ENCODE peak calls at places on chromosomes 2 and 18, in five cellular contexts. One of them, this sample, is unnamed.

GRCh38 chr2:51350100-51350499 is 318.2 kb upstream of the NRXN1 start:
- DNase-seq in ELF-1: no peak
- DNase-seq in stimulated activated CD4-positive, alpha-beta T cell treated with anti-CD3 and anti-CD28 coated beads, TNF-alpha, amount 100 ng/mL, for 48 hours: no peak
- DNase-seq in HEK293T: no peak
- DNase-seq in chondrocyte: no peak
- DNase-seq in this sample: no peak

GRCh38 chr2:134108124-134108523 is 145.7 kb upstream of the MGAT5 start:
- DNase-seq in chondrocyte: no peak
- DNase-seq in stimulated activated CD4-positive, alpha-beta T cell treated with anti-CD3 and anti-CD28 coated beads, TNF-alpha, amount 100 ng/mL, for 48 hours: no peak
- DNase-seq in HEK293T: no peak
- DNase-seq in ELF-1: no peak
- DNase-seq in this sample: no peak

GRCh38 chr18:61292280-61292679 is 41.0 kb upstream of the CDH20 start:
- DNase-seq in stimulated activated CD4-positive, alpha-beta T cell treated with anti-CD3 and anti-CD28 coated beads, TNF-alpha, amount 100 ng/mL, for 48 hours: no peak
- DNase-seq in ELF-1: no peak
- DNase-seq in HEK293T: no peak
- DNase-seq in chondrocyte: no peak
- DNase-seq in this sample: no peak

GRCh38 chr2:108909917-108910515 is 79.0 kb downstream of the EDAR start:
- DNase-seq in chondrocyte: no peak
- DNase-seq in HEK293T: no peak
- DNase-seq in stimulated activated CD4-positive, alpha-beta T cell treated with anti-CD3 and anti-CD28 coated beads, TNF-alpha, amount 100 ng/mL, for 48 hours: no peak
- DNase-seq in ELF-1: no peak
- DNase-seq in this sample: no peak

GRCh38 chr18:79484661-79485621 is 89.2 kb downstream of the NFATC1 start:
- DNase-seq in HEK293T: no peak
- DNase-seq in chondrocyte: peak; percentile 98
- DNase-seq in stimulated activated CD4-positive, alpha-beta T cell treated with anti-CD3 and anti-CD28 coated beads, TNF-alpha, amount 100 ng/mL, for 48 hours: no peak
- DNase-seq in ELF-1: peak; percentile 79
- DNase-seq in this sample: no peak

GRCh38 chr18:10508546-10508945 is 17.3 kb upstream of the NAPG start:
- DNase-seq in stimulated activated CD4-positive, alpha-beta T cell treated with anti-CD3 and anti-CD28 coated beads, TNF-alpha, amount 100 ng/mL, for 48 hours: no peak
- DNase-seq in ELF-1: no peak
- DNase-seq in chondrocyte: no peak
- DNase-seq in HEK293T: no peak
- DNase-seq in this sample: no peak

GRCh38 chr18:31454066-31454708 is 6.6 kb downstream of the DSG3 start:
- DNase-seq in HEK293T: no peak
- DNase-seq in ELF-1: no peak
- DNase-seq in stimulated activated CD4-positive, alpha-beta T cell treated with anti-CD3 and anti-CD28 coated beads, TNF-alpha, amount 100 ng/mL, for 48 hours: no peak
- DNase-seq in chondrocyte: no peak
- DNase-seq in this sample: no peak

GRCh38 chr2:3298201-3298600 is 79.4 kb downstream of the EIPR1 start:
- DNase-seq in ELF-1: no peak
- DNase-seq in HEK293T: no peak
- DNase-seq in chondrocyte: no peak
- DNase-seq in stimulated activated CD4-positive, alpha-beta T cell treated with anti-CD3 and anti-CD28 coated beads, TNF-alpha, amount 100 ng/mL, for 48 hours: no peak
- DNase-seq in this sample: no peak

GRCh38 chr2:135991861-135992260 is 6.4 kb upstream of the DARS1 start:
- DNase-seq in ELF-1: no peak
- DNase-seq in stimulated activated CD4-positive, alpha-beta T cell treated with anti-CD3 and anti-CD28 coated beads, TNF-alpha, amount 100 ng/mL, for 48 hours: no peak
- DNase-seq in HEK293T: no peak
- DNase-seq in chondrocyte: no peak
- DNase-seq in this sample: no peak

GRCh38 chr2:48249631-48250473 is 280.1 kb upstream of the STON1 start:
- DNase-seq in chondrocyte: no peak
- DNase-seq in ELF-1: no peak
- DNase-seq in HEK293T: no peak
- DNase-seq in stimulated activated CD4-positive, alpha-beta T cell treated with anti-CD3 and anti-CD28 coated beads, TNF-alpha, amount 100 ng/mL, for 48 hours: no peak
- DNase-seq in this sample: no peak

GRCh38 chr2:229475753-229476152 is 204.7 kb upstream of the PID1 start:
- DNase-seq in stimulated activated CD4-positive, alpha-beta T cell treated with anti-CD3 and anti-CD28 coated beads, TNF-alpha, amount 100 ng/mL, for 48 hours: no peak
- DNase-seq in HEK293T: no peak
- DNase-seq in chondrocyte: no peak
- DNase-seq in ELF-1: no peak
- DNase-seq in this sample: no peak

GRCh38 chr2:237707859-237708398 is 80.5 kb downstream of the LRRFIP1 start:
- DNase-seq in HEK293T: no peak
- DNase-seq in ELF-1: no peak
- DNase-seq in stimulated activated CD4-positive, alpha-beta T cell treated with anti-CD3 and anti-CD28 coated beads, TNF-alpha, amount 100 ng/mL, for 48 hours: no peak
- DNase-seq in chondrocyte: no peak
- DNase-seq in this sample: no peak

GRCh38 chr2:9497017-9497416 is 22.7 kb downstream of the IAH1 start:
- DNase-seq in HEK293T: no peak
- DNase-seq in stimulated activated CD4-positive, alpha-beta T cell treated with anti-CD3 and anti-CD28 coated beads, TNF-alpha, amount 100 ng/mL, for 48 hours: no peak
- DNase-seq in chondrocyte: no peak
- DNase-seq in ELF-1: no peak
- DNase-seq in this sample: no peak

GRCh38 chr18:26003391-26003790 is 87.0 kb downstream of the SS18 start:
- DNase-seq in HEK293T: no peak
- DNase-seq in ELF-1: no peak
- DNase-seq in stimulated activated CD4-positive, alpha-beta T cell treated with anti-CD3 and anti-CD28 coated beads, TNF-alpha, amount 100 ng/mL, for 48 hours: no peak
- DNase-seq in chondrocyte: no peak
- DNase-seq in this sample: no peak

GRCh38 chr2:187377335-187377734 is 70.7 kb downstream of the CALCRL start:
- DNase-seq in stimulated activated CD4-positive, alpha-beta T cell treated with anti-CD3 and anti-CD28 coated beads, TNF-alpha, amount 100 ng/mL, for 48 hours: no peak
- DNase-seq in HEK293T: no peak
- DNase-seq in ELF-1: no peak
- DNase-seq in chondrocyte: no peak
- DNase-seq in this sample: no peak

GRCh38 chr2:237458519-237458918 is 28.5 kb upstream of the MLPH start:
- DNase-seq in stimulated activated CD4-positive, alpha-beta T cell treated with anti-CD3 and anti-CD28 coated beads, TNF-alpha, amount 100 ng/mL, for 48 hours: no peak
- DNase-seq in chondrocyte: no peak
- DNase-seq in ELF-1: no peak
- DNase-seq in HEK293T: no peak
- DNase-seq in this sample: no peak

GRCh38 chr2:23435250-23436035 is 50.5 kb downstream of the KLHL29 start:
- DNase-seq in stimulated activated CD4-positive, alpha-beta T cell treated with anti-CD3 and anti-CD28 coated beads, TNF-alpha, amount 100 ng/mL, for 48 hours: no peak
- DNase-seq in ELF-1: peak; percentile 60
- DNase-seq in chondrocyte: no peak
- DNase-seq in HEK293T: no peak
- DNase-seq in this sample: peak; percentile 5

GRCh38 chr2:143058795-143059194 is 70.4 kb upstream of the ARHGAP15 start:
- DNase-seq in stimulated activated CD4-positive, alpha-beta T cell treated with anti-CD3 and anti-CD28 coated beads, TNF-alpha, amount 100 ng/mL, for 48 hours: no peak
- DNase-seq in chondrocyte: no peak
- DNase-seq in ELF-1: no peak
- DNase-seq in HEK293T: no peak
- DNase-seq in this sample: no peak

GRCh38 chr2:121944072-121944829 is 188.8 kb downstream of the TSN start:
- DNase-seq in HEK293T: no peak
- DNase-seq in ELF-1: no peak
- DNase-seq in chondrocyte: no peak
- DNase-seq in stimulated activated CD4-positive, alpha-beta T cell treated with anti-CD3 and anti-CD28 coated beads, TNF-alpha, amount 100 ng/mL, for 48 hours: no peak
- DNase-seq in this sample: no peak

GRCh38 chr2:207122914-207123744 is 42.6 kb downstream of the KLF7 start:
- DNase-seq in HEK293T: no peak
- DNase-seq in stimulated activated CD4-positive, alpha-beta T cell treated with anti-CD3 and anti-CD28 coated beads, TNF-alpha, amount 100 ng/mL, for 48 hours: peak; percentile 50
- DNase-seq in chondrocyte: no peak
- DNase-seq in ELF-1: peak; percentile 64
- DNase-seq in this sample: no peak

GRCh38 chr2:715847-716573 is 38.8 kb upstream of the TMEM18 start:
- DNase-seq in ELF-1: no peak
- DNase-seq in HEK293T: peak; percentile 38
- DNase-seq in chondrocyte: no peak
- DNase-seq in stimulated activated CD4-positive, alpha-beta T cell treated with anti-CD3 and anti-CD28 coated beads, TNF-alpha, amount 100 ng/mL, for 48 hours: no peak
- DNase-seq in this sample: no peak

GRCh38 chr18:3447035-3447894 is 2.7 kb upstream of the TGIF1 start:
- DNase-seq in chondrocyte: no peak
- DNase-seq in ELF-1: peak; percentile 86
- DNase-seq in HEK293T: peak; percentile 6
- DNase-seq in stimulated activated CD4-positive, alpha-beta T cell treated with anti-CD3 and anti-CD28 coated beads, TNF-alpha, amount 100 ng/mL, for 48 hours: no peak
- DNase-seq in this sample: no peak

GRCh38 chr2:219615894-219616293 is 11.5 kb upstream of the SLC4A3 start:
- DNase-seq in stimulated activated CD4-positive, alpha-beta T cell treated with anti-CD3 and anti-CD28 coated beads, TNF-alpha, amount 100 ng/mL, for 48 hours: no peak
- DNase-seq in chondrocyte: no peak
- DNase-seq in ELF-1: no peak
- DNase-seq in HEK293T: no peak
- DNase-seq in this sample: no peak

GRCh38 chr2:173989886-173990744 is 24.9 kb upstream of the SP3 start:
- DNase-seq in ELF-1: no peak
- DNase-seq in chondrocyte: no peak
- DNase-seq in stimulated activated CD4-positive, alpha-beta T cell treated with anti-CD3 and anti-CD28 coated beads, TNF-alpha, amount 100 ng/mL, for 48 hours: no peak
- DNase-seq in HEK293T: no peak
- DNase-seq in this sample: no peak

GRCh38 chr2:42828487-42829416 is 36.4 kb upstream of the HAAO start:
- DNase-seq in ELF-1: peak; percentile 89
- DNase-seq in HEK293T: peak; percentile 84
- DNase-seq in chondrocyte: no peak
- DNase-seq in stimulated activated CD4-positive, alpha-beta T cell treated with anti-CD3 and anti-CD28 coated beads, TNF-alpha, amount 100 ng/mL, for 48 hours: peak; percentile 43
- DNase-seq in this sample: peak; percentile 90

GRCh38 chr2:85852979-85853498 is 35.8 kb downstream of the ST3GAL5 start:
- DNase-seq in chondrocyte: no peak
- DNase-seq in stimulated activated CD4-positive, alpha-beta T cell treated with anti-CD3 and anti-CD28 coated beads, TNF-alpha, amount 100 ng/mL, for 48 hours: peak; percentile 46
- DNase-seq in HEK293T: no peak
- DNase-seq in ELF-1: no peak
- DNase-seq in this sample: no peak

GRCh38 chr2:145845207-145845894 is 1325.4 kb upstream of the ZEB2 start:
- DNase-seq in chondrocyte: no peak
- DNase-seq in HEK293T: no peak
- DNase-seq in ELF-1: no peak
- DNase-seq in stimulated activated CD4-positive, alpha-beta T cell treated with anti-CD3 and anti-CD28 coated beads, TNF-alpha, amount 100 ng/mL, for 48 hours: no peak
- DNase-seq in this sample: no peak

GRCh38 chr2:236602678-236603077 is 33.1 kb downstream of the ACKR3 start:
- DNase-seq in HEK293T: no peak
- DNase-seq in chondrocyte: no peak
- DNase-seq in stimulated activated CD4-positive, alpha-beta T cell treated with anti-CD3 and anti-CD28 coated beads, TNF-alpha, amount 100 ng/mL, for 48 hours: no peak
- DNase-seq in ELF-1: no peak
- DNase-seq in this sample: no peak

GRCh38 chr2:143778981-143779380 is 649.8 kb downstream of the ARHGAP15 start:
- DNase-seq in chondrocyte: no peak
- DNase-seq in HEK293T: no peak
- DNase-seq in ELF-1: peak; percentile 62
- DNase-seq in stimulated activated CD4-positive, alpha-beta T cell treated with anti-CD3 and anti-CD28 coated beads, TNF-alpha, amount 100 ng/mL, for 48 hours: no peak
- DNase-seq in this sample: peak; percentile 30

GRCh38 chr2:177797808-177798207 is 274.8 kb downstream of the PDE11A start:
- DNase-seq in chondrocyte: no peak
- DNase-seq in stimulated activated CD4-positive, alpha-beta T cell treated with anti-CD3 and anti-CD28 coated beads, TNF-alpha, amount 100 ng/mL, for 48 hours: no peak
- DNase-seq in HEK293T: no peak
- DNase-seq in ELF-1: peak; percentile 19
- DNase-seq in this sample: no peak

GRCh38 chr2:124776332-124776731 is 751.2 kb downstream of the CNTNAP5 start:
- DNase-seq in HEK293T: no peak
- DNase-seq in stimulated activated CD4-positive, alpha-beta T cell treated with anti-CD3 and anti-CD28 coated beads, TNF-alpha, amount 100 ng/mL, for 48 hours: no peak
- DNase-seq in ELF-1: no peak
- DNase-seq in chondrocyte: no peak
- DNase-seq in this sample: no peak

GRCh38 chr2:128438091-128438490 is 119.4 kb upstream of the HS6ST1 start:
- DNase-seq in HEK293T: no peak
- DNase-seq in chondrocyte: no peak
- DNase-seq in ELF-1: no peak
- DNase-seq in stimulated activated CD4-positive, alpha-beta T cell treated with anti-CD3 and anti-CD28 coated beads, TNF-alpha, amount 100 ng/mL, for 48 hours: no peak
- DNase-seq in this sample: no peak

GRCh38 chr2:134118279-134119116 is 135.4 kb upstream of the MGAT5 start:
- DNase-seq in chondrocyte: no peak
- DNase-seq in HEK293T: peak; percentile 62
- DNase-seq in ELF-1: peak; percentile 71
- DNase-seq in stimulated activated CD4-positive, alpha-beta T cell treated with anti-CD3 and anti-CD28 coated beads, TNF-alpha, amount 100 ng/mL, for 48 hours: peak; percentile 74
- DNase-seq in this sample: peak; percentile 93

GRCh38 chr18:72324677-72325076 is 219.5 kb downstream of the CBLN2 start:
- DNase-seq in ELF-1: no peak
- DNase-seq in chondrocyte: no peak
- DNase-seq in stimulated activated CD4-positive, alpha-beta T cell treated with anti-CD3 and anti-CD28 coated beads, TNF-alpha, amount 100 ng/mL, for 48 hours: no peak
- DNase-seq in HEK293T: no peak
- DNase-seq in this sample: no peak

GRCh38 chr2:176409671-176410070 is 140.4 kb downstream of the MTX2 start:
- DNase-seq in ELF-1: no peak
- DNase-seq in chondrocyte: no peak
- DNase-seq in HEK293T: no peak
- DNase-seq in stimulated activated CD4-positive, alpha-beta T cell treated with anti-CD3 and anti-CD28 coated beads, TNF-alpha, amount 100 ng/mL, for 48 hours: no peak
- DNase-seq in this sample: no peak

GRCh38 chr18:42275949-42276730 is 321.1 kb downstream of the PIK3C3 start:
- DNase-seq in stimulated activated CD4-positive, alpha-beta T cell treated with anti-CD3 and anti-CD28 coated beads, TNF-alpha, amount 100 ng/mL, for 48 hours: no peak
- DNase-seq in HEK293T: no peak
- DNase-seq in ELF-1: no peak
- DNase-seq in chondrocyte: no peak
- DNase-seq in this sample: peak; percentile 34

GRCh38 chr2:72636210-72636609 is 189.6 kb downstream of the EXOC6B start:
- DNase-seq in ELF-1: no peak
- DNase-seq in HEK293T: no peak
- DNase-seq in chondrocyte: no peak
- DNase-seq in stimulated activated CD4-positive, alpha-beta T cell treated with anti-CD3 and anti-CD28 coated beads, TNF-alpha, amount 100 ng/mL, for 48 hours: no peak
- DNase-seq in this sample: no peak

GRCh38 chr2:26970928-26971627 is 641 bp downstream of the MAPRE3 start:
- DNase-seq in chondrocyte: no peak
- DNase-seq in stimulated activated CD4-positive, alpha-beta T cell treated with anti-CD3 and anti-CD28 coated beads, TNF-alpha, amount 100 ng/mL, for 48 hours: peak; percentile 5
- DNase-seq in HEK293T: peak; percentile 47
- DNase-seq in ELF-1: peak; percentile 69
- DNase-seq in this sample: peak; percentile 5

GRCh38 chr2:236643480-236643879 is 73.9 kb downstream of the ACKR3 start:
- DNase-seq in chondrocyte: no peak
- DNase-seq in stimulated activated CD4-positive, alpha-beta T cell treated with anti-CD3 and anti-CD28 coated beads, TNF-alpha, amount 100 ng/mL, for 48 hours: no peak
- DNase-seq in ELF-1: no peak
- DNase-seq in HEK293T: no peak
- DNase-seq in this sample: no peak